ENCODE peak calls at places on chromosomes 13 and 19, in seven cellular contexts. R is iris pigment epithelial cell; M is activated CD4-positive, alpha-beta T cell treated with anti-CD3 and anti-CD28 coated beads, Interleukin-2, amount 50 U/mL, for 1 hour; N is CD4-positive, alpha-beta T cell; U is LHCN-M2; K is GM06990; P is ELR. E is an unnamed sample.

GRCh38 chr19:54691582-54692293 is 29.0 kb downstream of the LILRB4 start:
- DNase-seq in R (no peak), M (no peak), N (no peak), U (no peak), K (no peak), P (no peak), E (no peak)

GRCh38 chr13:72314210-72314609 is 413.2 kb downstream of the MZT1 start:
- DNase-seq in R (no peak), M (no peak), N (no peak), U (no peak), K (no peak), P (no peak), E (no peak)

GRCh38 chr13:99465454-99465853 is 35.8 kb upstream of the TM9SF2 start:
- DNase-seq in R (no peak), M (no peak), N (no peak), U (no peak), K (no peak), P (no peak), E (no peak)

GRCh38 chr13:37565425-37565824 is 33.1 kb downstream of the POSTN start:
- DNase-seq in R (no peak), M (no peak), N (no peak), U (no peak), K (no peak), P (no peak), E (no peak)

GRCh38 chr13:109256866-109257760 is 529.3 kb downstream of the IRS2 start:
- DNase-seq in R (peak; percentile 99), M (no peak), N (no peak), U (peak; percentile 98), K (no peak), P (peak; percentile 97), E (no peak)

GRCh38 chr19:12628040-12629022 is 17.6 kb downstream of the ZNF791 start:
- DNase-seq in R (peak; percentile 37), M (no peak), N (no peak), U (peak; percentile 32), K (no peak), P (no peak), E (no peak)

GRCh38 chr13:89375839-89376238 is 1704.7 kb downstream of the SLITRK5 start:
- DNase-seq in R (peak; percentile 69), M (no peak), N (no peak), U (peak; percentile 47), K (no peak), P (peak; percentile 68), E (no peak)

GRCh38 chr19:8690753-8691539 is 7.6 kb downstream of the ACTL9 start:
- DNase-seq in R (no peak), M (no peak), N (no peak), U (no peak), K (no peak), P (no peak), E (no peak)

GRCh38 chr19:1871140-1871597 is 7.8 kb upstream of the KLF16 start:
- DNase-seq in R (no peak), M (no peak), N (no peak), U (no peak), K (no peak), P (no peak), E (no peak)

GRCh38 chr13:28492527-28493367 is 2.2 kb downstream of the FLT1 start:
- DNase-seq in R (peak; percentile 78), M (peak; percentile 8), N (no peak), U (no peak), K (no peak), P (peak; percentile 85), E (no peak)

GRCh38 chr19:57465680-57466381 is 8.9 kb upstream of the VN1R1 start:
- DNase-seq in R (peak; percentile 3), M (peak; percentile 3), N (no peak), U (peak; percentile 41), K (peak; percentile 12), P (peak; percentile 77), E (peak; percentile 15)

GRCh38 chr19:14030997-14031718 is 404 bp upstream of the IL27RA start:
- DNase-seq in R (no peak), M (peak; percentile 79), N (peak; percentile 73), U (no peak), K (no peak), P (no peak), E (no peak)

GRCh38 chr19:34345934-34346333 is 19.1 kb upstream of the GPI start:
- DNase-seq in R (peak; percentile 58), M (peak; percentile 70), N (peak; percentile 62), U (peak; percentile 62), K (no peak), P (peak; percentile 89), E (peak; percentile 85)

GRCh38 chr13:85864963-85865530 is 65.8 kb upstream of the SLITRK6 start:
- DNase-seq in R (peak; percentile 30), M (no peak), N (no peak), U (no peak), K (no peak), P (peak; percentile 68), E (peak; percentile 54)

GRCh38 chr13:114008964-114009589 is 35.2 kb upstream of the C13orf46 start:
- DNase-seq in R (no peak), M (no peak), N (no peak), U (no peak), K (no peak), P (no peak), E (no peak)

GRCh38 chr13:113806104-113806471 is 47.1 kb downstream of the TMEM255B start:
- DNase-seq in R (no peak), M (no peak), N (no peak), U (no peak), K (no peak), P (no peak), E (no peak)

GRCh38 chr19:10981496-10981895 is 20.7 kb downstream of the SMARCA4 start:
- DNase-seq in R (peak; percentile 51), M (no peak), N (no peak), U (no peak), K (no peak), P (peak; percentile 18), E (no peak)

GRCh38 chr13:113843864-113844556 is 19.9 kb downstream of the GAS6 start:
- DNase-seq in R (no peak), M (no peak), N (no peak), U (no peak), K (no peak), P (no peak), E (no peak)

GRCh38 chr19:57934820-57935665 is at the start of gene ZNF418:
- DNase-seq in R (peak; percentile 88), M (peak; percentile 31), N (peak; percentile 11), U (peak; percentile 57), K (peak; percentile 31), P (peak; percentile 80), E (peak; percentile 65)

GRCh38 chr19:40702337-40703012 is 12.0 kb upstream of the NUMBL start:
- DNase-seq in R (no peak), M (no peak), N (no peak), U (no peak), K (no peak), P (no peak), E (peak; percentile 67)

GRCh38 chr19:47719047-47719885 is 6.0 kb downstream of the EHD2 start:
- DNase-seq in R (peak; percentile 95), M (no peak), N (no peak), U (peak; percentile 99), K (no peak), P (peak; percentile 97), E (no peak)

GRCh38 chr13:113040597-113041292 is 64.8 kb upstream of the F7 start:
- DNase-seq in R (no peak), M (no peak), N (no peak), U (peak; percentile 62), K (no peak), P (no peak), E (no peak)

GRCh38 chr13:50544226-50544625 is 299.3 kb downstream of the DLEU7 start:
- DNase-seq in R (no peak), M (no peak), N (no peak), U (no peak), K (no peak), P (no peak), E (no peak)

GRCh38 chr19:32627714-32628253 is 46.8 kb downstream of the PDCD5 start:
- DNase-seq in R (no peak), M (no peak), N (no peak), U (no peak), K (no peak), P (no peak), E (no peak)

E was measured in endothelial cell.